ENCODE peak calls at places on chromosomes 16 and 17, in five cellular contexts. C, K, N, Y and B are unnamed samples.

GRCh38 chr17:66855204-66855603 is 20.3 kb downstream of the CACNG5 start:
- DNase-seq in Y (no peak), C (peak; percentile 47), K (no peak), N (no peak), B (no peak)

GRCh38 chr17:35809855-35810461 is 674 bp downstream of the TAF15 start:
- DNase-seq in N (no peak), K (no peak), C (no peak), Y (peak; percentile 25), B (peak; percentile 23)

GRCh38 chr17:50765454-50766221 is 1.7 kb downstream of the ANKRD40CL start:
- DNase-seq in C (no peak), K (no peak), N (peak; percentile 37), Y (no peak), B (no peak)

GRCh38 chr17:48459070-48459469 is 29.1 kb upstream of the SKAP1 start:
- DNase-seq in N (no peak), C (no peak), Y (no peak), K (no peak), B (no peak)

GRCh38 chr16:58960484-58960883 is 226.4 kb upstream of the GOT2 start:
- DNase-seq in N (no peak), C (no peak), Y (no peak), K (no peak), B (no peak)

GRCh38 chr17:327296-327695 is 25.3 kb downstream of the RPH3AL start:
- DNase-seq in C (no peak), K (no peak), Y (no peak), N (no peak), B (no peak)

GRCh38 chr17:17749921-17750320 is 68.7 kb downstream of the RAI1 start:
- DNase-seq in Y (no peak), N (peak; percentile 51), K (no peak), C (peak; percentile 44), B (peak; percentile 29)

GRCh38 chr16:70746708-70747424 is 54.1 kb downstream of the VAC14 start:
- DNase-seq in N (no peak), C (no peak), Y (peak; percentile 86), K (peak; percentile 76), B (peak; percentile 86)

GRCh38 chr17:2730764-2731353 is 18.6 kb downstream of the CCDC92B start:
- DNase-seq in N (no peak), C (no peak), K (no peak), Y (no peak), B (no peak)

GRCh38 chr17:82931696-82932060 is 91.9 kb upstream of the ZNF750 start:
- DNase-seq in K (peak; percentile 72), Y (peak; percentile 91), N (no peak), C (no peak), B (peak; percentile 86)

GRCh38 chr16:14545346-14545884 is 84.6 kb downstream of the PARN start:
- DNase-seq in K (no peak), C (no peak), Y (peak; percentile 51), N (no peak), B (no peak)

GRCh38 chr17:76467366-76467765 is at the start of gene AANAT:
- DNase-seq in Y (no peak), K (no peak), N (no peak), C (peak; percentile 99), B (no peak)

GRCh38 chr16:11582157-11582814 is 4.4 kb downstream of the LITAF start:
- DNase-seq in N (no peak), C (no peak), K (no peak), Y (no peak), B (no peak)

GRCh38 chr17:56679767-56680422 is 86.4 kb downstream of the NOG start:
- DNase-seq in N (no peak), K (peak; percentile 61), C (no peak), Y (peak; percentile 46), B (peak; percentile 31)

GRCh38 chr16:86952769-86953168 is 364.4 kb downstream of the C16orf95 start:
- DNase-seq in K (no peak), Y (no peak), C (no peak), N (no peak), B (no peak)

GRCh38 chr16:31141489-31142108 is 6.1 kb upstream of the PRSS8 start:
- DNase-seq in N (no peak), K (peak; percentile 50), C (no peak), Y (peak; percentile 68), B (no peak)

GRCh38 chr16:11636172-11636721 is 32.0 kb upstream of the SNN start:
- DNase-seq in Y (no peak), K (no peak), N (no peak), C (no peak), B (no peak)

GRCh38 chr16:67456383-67457140 is 24.4 kb downstream of the ATP6V0D1 start:
- DNase-seq in N (no peak), C (peak; percentile 34), Y (peak; percentile 37), K (peak; percentile 46), B (peak; percentile 78)

GRCh38 chr17:30379303-30380105 is 777 bp downstream of the CPD start:
- DNase-seq in Y (no peak), N (no peak), K (no peak), C (peak; percentile 22), B (no peak)

GRCh38 chr16:71537643-71538042 is 11.4 kb downstream of the CHST4 start:
- DNase-seq in N (peak; percentile 21), Y (peak; percentile 9), K (peak; percentile 32), C (peak; percentile 72), B (peak; percentile 39)

GRCh38 chr17:76493505-76494167 is 7.6 kb downstream of the RHBDF2 start:
- DNase-seq in K (no peak), N (no peak), C (no peak), Y (no peak), B (no peak)

GRCh38 chr16:55622930-55623561 is 32.7 kb upstream of the SLC6A2 start:
- DNase-seq in K (no peak), Y (no peak), N (no peak), C (peak; percentile 48), B (no peak)

GRCh38 chr16:11586856-11587642 is at the start of gene LITAF:
- DNase-seq in Y (no peak), C (peak; percentile 61), N (no peak), K (peak; percentile 11), B (peak; percentile 45)

GRCh38 chr17:75514299-75515228 is 773 bp downstream of the CASKIN2 start:
- DNase-seq in K (no peak), Y (no peak), N (no peak), C (peak; percentile 24), B (peak; percentile 6)

GRCh38 chr16:76303637-76304314 is 26.6 kb downstream of the CNTNAP4 start:
- DNase-seq in K (no peak), N (no peak), Y (no peak), C (no peak), B (no peak)

GRCh38 chr17:2239882-2240430 is 63.6 kb downstream of the SMG6 start:
- DNase-seq in N (peak; percentile 85), K (peak; percentile 88), Y (peak; percentile 95), C (no peak), B (peak; percentile 84)

GRCh38 chr17:31008374-31009035 is 37.7 kb downstream of the RNF135 start:
- DNase-seq in Y (peak; percentile 55), C (peak; percentile 52), K (peak; percentile 46), N (no peak), B (peak; percentile 56)

GRCh38 chr17:77914440-77915254 is 43.9 kb upstream of the TNRC6C start:
- DNase-seq in C (no peak), N (no peak), Y (no peak), K (no peak), B (no peak)
- TF ChIP-seq CTCF in C (peak; percentile 59), N (no peak), Y (no peak), K (no peak), B (no peak)

DNA sequence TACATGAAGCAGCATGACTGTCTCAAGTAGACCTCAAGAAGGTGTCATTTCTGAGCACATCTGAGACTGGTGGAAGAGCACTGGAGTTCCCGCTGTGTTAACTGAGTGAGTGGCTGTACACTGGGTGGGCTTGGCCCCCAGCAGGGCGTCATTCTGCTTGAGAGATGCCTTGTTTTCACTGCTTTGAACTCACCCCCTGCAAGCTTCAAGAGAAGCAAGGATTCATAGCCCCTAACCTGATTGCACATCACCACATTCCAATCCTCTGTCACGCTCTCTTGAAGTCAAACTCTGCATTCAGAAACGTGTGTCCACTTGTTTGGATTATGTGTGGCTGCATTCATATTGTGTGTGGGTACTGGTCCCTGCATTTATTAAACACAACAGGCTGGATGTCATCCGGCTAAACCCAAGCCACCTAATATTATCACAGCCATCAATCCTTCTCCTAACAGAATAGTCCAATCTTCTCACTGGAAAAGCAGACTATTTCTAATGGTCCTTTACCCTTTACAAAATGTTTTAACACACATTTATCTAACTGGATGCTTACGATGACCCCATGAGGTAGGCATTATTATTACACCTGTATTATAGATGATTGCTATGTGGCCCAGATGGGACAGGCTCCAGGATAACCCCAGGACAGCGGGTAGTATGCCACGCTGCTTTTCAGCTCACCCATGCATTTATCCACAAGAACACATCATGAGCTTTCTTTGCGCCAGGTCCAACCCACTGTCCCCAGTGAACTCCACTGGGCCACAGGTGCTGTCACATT is 76.3 kb downstream of the USP31 start:
- DNase-seq in N (no peak), K (peak; percentile 14), C (no peak), Y (peak; percentile 49), B (peak; percentile 21)
- TF ChIP-seq CTCF in N (no peak), K (peak; percentile 39), C (no peak), Y (no peak), B (peak; percentile 6)

DNA sequence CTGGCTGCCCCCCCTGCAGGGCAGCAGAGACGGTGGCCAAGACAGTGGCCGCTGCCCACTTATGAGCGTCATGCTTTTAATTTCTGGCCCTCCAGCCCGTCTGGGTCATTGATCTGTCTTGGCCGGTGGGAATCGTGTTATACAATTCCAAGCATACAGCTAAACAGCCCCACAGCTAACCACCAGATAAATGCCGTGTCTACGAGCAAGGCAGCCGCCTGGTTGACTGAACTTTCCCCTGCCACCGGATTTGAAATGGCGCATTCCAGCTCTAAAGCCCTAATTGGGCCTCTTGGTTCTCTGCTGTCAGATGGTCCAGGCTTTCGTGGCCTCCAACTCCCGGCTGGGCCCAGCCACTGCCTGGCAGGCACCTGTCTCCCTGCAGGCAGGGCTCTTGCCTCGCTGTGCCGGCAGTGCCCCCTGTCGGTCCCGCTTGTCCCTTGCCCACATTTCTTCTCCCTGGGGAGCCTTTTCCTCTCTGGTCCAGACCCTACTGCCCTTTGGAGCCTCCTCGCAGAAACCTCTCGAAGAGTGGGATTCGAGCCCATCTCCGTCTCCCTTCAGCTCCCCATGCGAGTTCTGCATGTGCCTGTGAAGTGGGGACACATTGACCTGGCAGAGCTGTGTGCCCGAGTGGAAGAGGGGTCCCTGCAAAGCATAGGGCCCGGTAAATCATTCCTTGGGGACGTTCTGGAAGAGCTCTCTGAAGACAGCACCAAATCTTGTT is 1.8 kb upstream of the RBFOX3 start:
- DNase-seq in K (no peak), Y (no peak), N (no peak), C (peak; percentile 97), B (peak; percentile 5)
- TF ChIP-seq CTCF in K (peak; percentile 76), Y (peak; percentile 38), N (peak; percentile 75), C (peak; percentile 99), B (peak; percentile 37)

GRCh38 chr17:61399131-61400057 is at the start of gene TBX2:
- DNase-seq in K (peak; percentile 93), C (peak; percentile 91), Y (peak; percentile 87), N (no peak), B (peak; percentile 79)

GRCh38 chr17:61401280-61402072 is 1.8 kb downstream of the TBX2 start:
- DNase-seq in C (no peak), N (no peak), Y (peak; percentile 31), K (no peak), B (no peak)

GRCh38 chr17:61400786-61401279 is 1.2 kb downstream of the TBX2 start:
- DNase-seq in N (no peak), C (no peak), K (no peak), Y (peak; percentile 31), B (no peak)

GRCh38 chr17:61398721-61399130 is 917 bp upstream of the TBX2 start:
- DNase-seq in Y (no peak), K (no peak), C (no peak), N (no peak), B (no peak)

GRCh38 chr17:61400058-61400785 is 579 bp downstream of the TBX2 start:
- DNase-seq in C (peak; percentile 57), N (no peak), Y (peak; percentile 36), K (no peak), B (no peak)
- TF ChIP-seq CTCF in C (no peak), N (no peak), Y (no peak), K (no peak), B (no peak)

GRCh38 chr17:7404737-7405412 is 978 bp upstream of the TMEM256 start:
- DNase-seq in N (no peak), C (peak; percentile 64), K (peak; percentile 6), Y (no peak), B (no peak)
- TF ChIP-seq CTCF in N (no peak), C (no peak), K (peak; percentile 25), Y (no peak), B (no peak)